ENCODE peak calls at places on chromosomes 16 and 17, in five cellular contexts. M is T1000; U is cardiac fibroblast; W is substantia nigra; X is activated effector memory CD4-positive, alpha-beta T cell treated with Interleukin-2 at 50 U/mL for 16 hours. A is an unnamed sample.

GRCh38 chr17:21524211-21524591 is 148.0 kb downstream of the KCNJ12 start:
- DNase-seq in M (no peak), U (peak), W (no peak), X (no peak), A (no peak)

GRCh38 chr17:6492892-6493674 is 48.8 kb downstream of the PIMREG start:
- DNase-seq in M (no peak), U (no peak), W (no peak), X (no peak), A (no peak)

GRCh38 chr17:44353656-44354331 is 8.7 kb downstream of the GRN start:
- DNase-seq in M (no peak), U (peak), W (no peak), X (no peak), A (no peak)

GRCh38 chr16:15885560-15886001 is 2.8 kb downstream of the CEP20 start:
- DNase-seq in M (no peak), U (no peak), W (no peak), X (no peak), A (no peak)

GRCh38 chr17:77875881-77876509 is 82.5 kb upstream of the TNRC6C start:
- DNase-seq in M (no peak), U (peak), W (no peak), X (no peak), A (no peak)

GRCh38 chr16:6105115-6105514 is 1007.5 kb upstream of the EEF2KMT start:
- DNase-seq in M (no peak), U (no peak), W (no peak), X (no peak), A (no peak)

GRCh38 chr16:73390491-73390890 is 342.6 kb upstream of the ZFHX3 start:
- DNase-seq in M (no peak), U (no peak), W (no peak), X (no peak), A (no peak)

GRCh38 chr17:69539781-69540319 is 125.4 kb downstream of the MAP2K6 start:
- DNase-seq in M (peak), U (peak), W (no peak), X (no peak), A (no peak)

GRCh38 chr17:42535400-42536047 is 517 bp upstream of the NAGLU start:
- DNase-seq in M (no peak), U (no peak), W (no peak), X (no peak), A (no peak)

GRCh38 chr17:29760279-29760721 is 137.6 kb upstream of the CORO6 start:
- DNase-seq in M (no peak), U (peak), W (no peak), X (peak), A (peak)

GRCh38 chr17:48352630-48353029 is 77.4 kb downstream of the SKAP1 start:
- DNase-seq in M (no peak), U (peak), W (no peak), X (no peak), A (no peak)

GRCh38 chr17:59357219-59357699 is 25.8 kb downstream of the YPEL2 start:
- DNase-seq in M (no peak), U (peak), W (no peak), X (no peak), A (no peak)

GRCh38 chr16:89599451-89599858 is 14.0 kb upstream of the DPEP1 start:
- DNase-seq in M (no peak), U (no peak), W (no peak), X (peak), A (no peak)

GRCh38 chr16:48559462-48560211 is 50.3 kb downstream of the N4BP1 start:
- DNase-seq in M (no peak), U (no peak), W (no peak), X (no peak), A (no peak)

GRCh38 chr17:50151937-50152547 is 1.6 kb upstream of the PPP1R9B start:
- DNase-seq in M (peak), U (peak), W (peak), X (peak), A (peak)

GRCh38 chr17:80082403-80083135 is 18.8 kb upstream of the GAA start:
- DNase-seq in M (peak), U (peak), W (no peak), X (peak), A (peak)

GRCh38 chr17:7438050-7438614 is 1.2 kb upstream of the FGF11 start:
- DNase-seq in M (no peak), U (no peak), W (peak), X (peak), A (peak)

GRCh38 chr16:11047057-11047456 is 102.7 kb downstream of the CLEC16A start:
- DNase-seq in M (no peak), U (peak), W (no peak), X (no peak), A (no peak)

GRCh38 chr17:81437221-81437651 is 42.0 kb downstream of the BAHCC1 start:
- DNase-seq in M (no peak), U (no peak), W (no peak), X (no peak), A (no peak)

GRCh38 chr17:10754109-10754508 is 24.3 kb upstream of the TMEM220 start:
- DNase-seq in M (no peak), U (peak), W (no peak), X (no peak), A (no peak)

GRCh38 chr16:84647830-84648594 is at the start of gene KLHL36:
- DNase-seq in M (peak), U (no peak), W (peak), X (peak), A (peak)

GRCh38 chr17:42553866-42554249 is 1.1 kb downstream of the HSD17B1 start:
- DNase-seq in M (peak), U (peak), W (no peak), X (no peak), A (no peak)

GRCh38 chr17:30210366-30210765 is 25.1 kb downstream of the SLC6A4 start:
- DNase-seq in M (no peak), U (no peak), W (no peak), X (no peak), A (no peak)

GRCh38 chr16:23952128-23953041 is 116.6 kb downstream of the PRKCB start:
- DNase-seq in M (no peak), U (no peak), W (no peak), X (no peak), A (no peak)

GRCh38 chr17:43766413-43767052 is 7.9 kb upstream of the SOST start:
- DNase-seq in M (no peak), U (peak), W (no peak), X (peak), A (no peak)

GRCh38 chr16:57245472-57246113 is 534 bp downstream of the ARL2BP start:
- DNase-seq in M (no peak), U (peak), W (no peak), X (no peak), A (no peak)

GRCh38 chr16:48188449-48189102 is 32.8 kb upstream of the ABCC12 start:
- DNase-seq in M (no peak), U (peak), W (no peak), X (no peak), A (no peak)

GRCh38 chr16:67531247-67531646 is 2.6 kb downstream of the RIPOR1 start:
- DNase-seq in M (no peak), U (no peak), W (no peak), X (no peak), A (no peak)

GRCh38 chr16:56198044-56198754 is 6.9 kb downstream of the GNAO1 start:
- DNase-seq in M (no peak), U (no peak), W (no peak), X (no peak), A (no peak)

A was measured in central memory CD4-positive, alpha-beta T cell.